ENCODE peak calls at places on chromosomes 13 and 19, in eight cellular contexts. J, X, R, K, A, V, M and C are unnamed samples.

GRCh38 chr19:5309438-5310204 is 31.0 kb downstream of the PTPRS start:
- DNase-seq in V (no peak), J (peak), R (peak), M (no peak), X (no peak), K (no peak), A (no peak), C (no peak)

GRCh38 chr19:1616875-1617274 is 11.6 kb upstream of the UQCR11 start:
- DNase-seq in R (no peak), A (no peak), V (no peak), X (no peak), M (no peak), J (no peak), K (no peak), C (no peak)

GRCh38 chr13:113096745-113097305 is 8.8 kb upstream of the F7 start:
- DNase-seq in A (no peak), K (no peak), X (no peak), J (no peak), M (no peak), R (no peak), V (no peak), C (no peak)

GRCh38 chr13:110676511-110677204 is 29.3 kb downstream of the CARS2 start:
- DNase-seq in M (no peak), J (no peak), A (no peak), R (no peak), V (peak), X (no peak), K (no peak), C (no peak)

GRCh38 chr19:17829855-17830566 is 8.7 kb upstream of the INSL3 start:
- DNase-seq in J (peak), M (no peak), X (peak), V (no peak), K (no peak), R (peak), A (no peak), C (no peak)

GRCh38 chr13:41668130-41668757 is 210.9 kb downstream of the RGCC start:
- DNase-seq in A (no peak), K (peak), M (peak), R (no peak), X (peak), V (peak), J (peak), C (no peak)

GRCh38 chr13:31862828-31863227 is 123.5 kb downstream of the RXFP2 start:
- DNase-seq in K (no peak), M (no peak), V (no peak), A (no peak), X (no peak), J (no peak), R (no peak), C (no peak)

GRCh38 chr13:42076309-42076713 is 27.9 kb downstream of the DGKH start:
- DNase-seq in R (no peak), X (no peak), K (no peak), M (no peak), J (no peak), A (no peak), V (no peak), C (no peak)

GRCh38 chr19:22595918-22596341 is 38.2 kb upstream of the ZNF492 start:
- DNase-seq in X (no peak), R (no peak), A (no peak), K (no peak), M (no peak), J (no peak), V (no peak), C (no peak)

GRCh38 chr19:13983213-13983889 is 22.8 kb downstream of the RFX1 start:
- DNase-seq in M (no peak), A (no peak), J (no peak), K (no peak), X (no peak), R (no peak), V (no peak), C (no peak)

GRCh38 chr13:100666124-100666523 is 8.5 kb downstream of the TMTC4 start:
- DNase-seq in A (no peak), J (no peak), K (no peak), R (no peak), M (no peak), V (no peak), X (peak), C (no peak)

GRCh38 chr19:12364391-12365093 is 941 bp downstream of the ZNF442 start:
- DNase-seq in J (no peak), X (peak), K (peak), M (no peak), A (no peak), V (peak), R (peak), C (no peak)

GRCh38 chr19:23957660-23958281 is 43.1 kb downstream of the ZNF726 start:
- DNase-seq in K (no peak), X (no peak), R (no peak), M (peak), V (no peak), A (no peak), J (no peak), C (no peak)

GRCh38 chr13:43805071-43805468 is 18.3 kb upstream of the ENOX1 start:
- DNase-seq in K (no peak), M (no peak), A (no peak), X (peak), V (no peak), J (no peak), R (no peak), C (no peak)

GRCh38 chr19:38319421-38320258 is at the start of gene KCNK6:
- DNase-seq in M (no peak), X (peak), K (peak), R (peak), A (no peak), J (no peak), V (no peak), C (peak)

GRCh38 chr19:16608290-16608704 is 19.7 kb downstream of the MED26 start:
- DNase-seq in R (no peak), J (no peak), M (peak), A (peak), V (no peak), X (peak), K (peak), C (no peak)

GRCh38 chr19:54100560-54100959 is at the start of gene OSCAR:
- DNase-seq in A (no peak), J (peak), V (no peak), K (peak), R (no peak), M (no peak), X (no peak), C (no peak)

GRCh38 chr19:10551698-10552301 is 8.1 kb downstream of the ATG4D start:
- DNase-seq in R (no peak), J (peak), M (no peak), X (peak), V (no peak), K (peak), A (no peak), C (peak)

GRCh38 chr19:41887711-41888382 is 4.9 kb downstream of the ARHGEF1 start:
- DNase-seq in V (peak), X (no peak), R (no peak), K (no peak), M (no peak), A (no peak), J (no peak), C (peak)

GRCh38 chr19:56476671-56477428 is at the start of gene ZNF667:
- DNase-seq in V (no peak), K (peak), M (no peak), A (peak), J (peak), X (peak), R (no peak), C (peak)

GRCh38 chr19:33715462-33715861 is 81.2 kb upstream of the KCTD15 start:
- DNase-seq in A (no peak), X (no peak), V (no peak), R (no peak), J (no peak), M (no peak), K (no peak), C (no peak)

GRCh38 chr19:16118489-16119033 is 6.9 kb downstream of the RAB8A start:
- DNase-seq in R (no peak), X (no peak), V (peak), M (no peak), K (peak), J (no peak), A (no peak), C (no peak)

GRCh38 chr13:51341232-51341631 is 1.7 kb downstream of the SERPINE3 start:
- DNase-seq in K (no peak), J (no peak), R (no peak), X (no peak), A (no peak), M (no peak), V (no peak), C (no peak)

GRCh38 chr13:32456591-32456990 is 28.7 kb upstream of the N4BP2L1 start:
- DNase-seq in X (no peak), V (no peak), R (no peak), A (no peak), J (no peak), M (no peak), K (no peak), C (no peak)

GRCh38 chr19:32691952-32692726 is 518 bp downstream of the NUDT19 start:
- DNase-seq in V (peak), K (peak), J (no peak), X (peak), M (peak), A (no peak), R (peak), C (peak)

GRCh38 chr19:7926021-7926726 is at the start of gene CTXN1:
- DNase-seq in A (no peak), X (peak), J (peak), K (peak), R (peak), M (no peak), V (peak), C (peak)

GRCh38 chr19:48403606-48404005 is 10.1 kb downstream of the GRIN2D start:
- DNase-seq in A (no peak), M (no peak), J (peak), K (peak), V (peak), X (peak), R (peak), C (no peak)

GRCh38 chr13:35917252-35917941 is 213.8 kb downstream of the DCLK1 start:
- DNase-seq in M (no peak), X (peak), J (no peak), K (no peak), R (no peak), V (no peak), A (no peak), C (no peak)

GRCh38 chr19:10086904-10087256 is 763 bp downstream of the SHFL start:
- DNase-seq in R (no peak), M (no peak), K (no peak), A (no peak), X (no peak), V (peak), J (no peak), C (no peak)

GRCh38 chr13:78595458-78595818 is 7.9 kb downstream of the POU4F1 start:
- DNase-seq in A (no peak), R (no peak), X (no peak), J (no peak), K (no peak), V (no peak), M (no peak), C (no peak)

GRCh38 chr19:11560404-11560988 is 1.5 kb upstream of the ELOF1 start:
- DNase-seq in K (peak), M (peak), J (peak), X (peak), R (no peak), V (peak), A (no peak), C (no peak)

GRCh38 chr13:97116754-97117153 is 105.4 kb upstream of the MBNL2 start:
- DNase-seq in M (no peak), J (peak), K (no peak), V (no peak), X (peak), R (no peak), A (no peak), C (no peak)

GRCh38 chr19:6516018-6516658 is 14.0 kb upstream of the TUBB4A start:
- DNase-seq in A (peak), V (peak), K (peak), J (peak), R (peak), X (peak), M (peak), C (peak)

GRCh38 chr19:38710928-38711725 is 33.1 kb downstream of the CAPN12 start:
- DNase-seq in X (no peak), K (no peak), A (no peak), J (no peak), V (no peak), M (no peak), R (peak), C (no peak)

GRCh38 chr13:99265823-99266426 is 7.7 kb upstream of the GPR18 start:
- DNase-seq in V (no peak), X (peak), K (no peak), A (no peak), M (no peak), J (peak), R (no peak), C (no peak)

DNA sequence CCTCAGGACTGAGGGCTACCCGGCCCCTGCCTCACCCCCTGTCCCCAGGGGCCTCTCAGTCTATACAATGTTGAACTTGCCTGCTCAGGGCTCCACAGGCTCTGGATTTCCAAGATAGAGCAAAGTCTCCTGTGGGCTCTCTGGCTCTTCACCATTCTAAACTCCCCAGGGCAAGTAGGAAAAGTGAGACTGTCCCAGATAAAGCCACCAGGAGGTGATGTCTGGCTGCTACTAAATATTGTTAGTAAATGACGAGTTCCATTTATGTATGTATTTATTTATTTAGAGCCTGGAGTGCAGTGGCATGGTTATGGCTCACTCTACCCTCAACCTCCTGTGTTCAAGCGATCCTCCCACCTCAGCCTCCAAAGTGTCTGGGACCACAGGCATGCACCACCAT is 73.6 kb upstream of the SIAH3 start:
- DNase-seq in A (no peak), J (no peak), X (peak), M (no peak), K (no peak), R (no peak), V (no peak), C (no peak)
- TF ChIP-seq CTCF in A (no peak), J (no peak), X (peak), M (no peak), K (no peak), R (no peak), V (no peak), C (no peak)

GRCh38 chr13:70959376-70959775 is 851.1 kb upstream of the KLHL1 start:
- DNase-seq in R (no peak), X (no peak), J (no peak), M (no peak), K (no peak), A (no peak), V (no peak), C (no peak)

GRCh38 chr13:70964124-70964523 is 855.9 kb upstream of the KLHL1 start:
- DNase-seq in A (no peak), K (no peak), M (no peak), R (no peak), J (peak), V (no peak), X (no peak), C (no peak)

DNA sequence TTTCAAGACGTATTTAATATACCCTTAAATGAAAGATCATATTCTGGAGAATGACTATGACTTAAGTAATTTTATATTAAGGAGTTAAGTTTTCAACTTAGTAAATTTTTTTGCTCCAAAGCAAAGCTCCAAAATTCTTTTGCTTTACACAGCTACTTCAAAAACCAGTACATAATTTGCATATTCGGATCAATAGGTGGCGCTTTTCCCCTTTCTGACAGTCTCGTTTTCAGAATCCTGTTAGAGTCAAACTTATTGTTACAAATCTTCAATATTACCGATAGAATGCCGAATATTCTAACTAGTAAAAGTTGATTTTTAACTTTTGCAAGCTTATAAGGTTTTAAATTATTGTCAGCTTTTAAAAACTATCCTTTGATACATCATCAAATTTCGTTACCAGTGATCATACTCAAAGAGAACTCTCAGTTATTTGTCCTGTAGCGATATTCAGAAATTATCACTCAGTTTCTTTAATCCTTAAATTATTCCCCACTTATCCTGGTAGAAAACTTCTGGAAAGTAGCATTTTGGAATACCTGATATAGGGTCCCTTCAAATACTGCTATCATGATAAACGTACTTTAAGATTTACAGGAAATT is 852.7 kb upstream of the KLHL1 start:
- DNase-seq in J (peak), V (peak), M (no peak), R (no peak), X (peak), A (no peak), K (peak), C (no peak)
- TF ChIP-seq CTCF in J (peak), V (peak), M (peak), R (peak), X (peak), A (no peak), K (peak), C (no peak)

DNA sequence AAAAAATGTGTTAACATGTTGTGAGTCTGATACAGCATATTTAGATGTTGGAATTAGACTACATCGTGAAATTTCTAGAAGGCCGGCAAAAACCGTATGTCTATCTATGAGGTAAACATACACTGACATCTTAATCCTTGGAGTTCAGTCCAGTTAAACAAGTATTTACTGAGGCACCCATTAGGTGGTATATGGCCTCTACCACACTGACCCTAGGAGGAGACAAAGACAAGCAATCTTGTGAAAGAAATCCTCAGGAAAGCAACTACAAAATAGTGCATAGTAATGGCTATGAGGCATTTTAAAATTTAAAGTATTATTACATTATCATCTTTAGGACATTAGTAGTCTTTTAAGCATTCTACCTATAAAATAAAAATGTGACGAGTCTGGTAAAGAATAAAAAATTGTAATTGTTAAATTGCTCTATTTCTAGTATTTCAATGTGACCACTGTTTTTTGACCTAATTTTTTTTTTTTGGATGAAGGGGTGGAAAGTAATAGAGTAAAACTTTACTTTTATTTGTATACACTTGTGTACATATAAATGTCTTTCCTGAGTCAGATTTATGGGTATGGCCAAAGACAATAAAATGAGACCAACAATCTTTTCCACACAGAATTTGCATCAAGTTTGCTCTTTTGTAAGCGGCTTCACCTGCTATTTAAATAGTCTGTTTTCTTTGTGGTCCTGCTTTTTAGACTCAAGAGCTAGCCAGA is 50.5 kb downstream of the KATNAL1 start:
- DNase-seq in V (no peak), R (no peak), X (peak), K (no peak), M (no peak), J (no peak), A (no peak), C (no peak)
- TF ChIP-seq CTCF in V (no peak), R (no peak), X (no peak), K (no peak), M (peak), J (peak), A (no peak), C (no peak)

DNA sequence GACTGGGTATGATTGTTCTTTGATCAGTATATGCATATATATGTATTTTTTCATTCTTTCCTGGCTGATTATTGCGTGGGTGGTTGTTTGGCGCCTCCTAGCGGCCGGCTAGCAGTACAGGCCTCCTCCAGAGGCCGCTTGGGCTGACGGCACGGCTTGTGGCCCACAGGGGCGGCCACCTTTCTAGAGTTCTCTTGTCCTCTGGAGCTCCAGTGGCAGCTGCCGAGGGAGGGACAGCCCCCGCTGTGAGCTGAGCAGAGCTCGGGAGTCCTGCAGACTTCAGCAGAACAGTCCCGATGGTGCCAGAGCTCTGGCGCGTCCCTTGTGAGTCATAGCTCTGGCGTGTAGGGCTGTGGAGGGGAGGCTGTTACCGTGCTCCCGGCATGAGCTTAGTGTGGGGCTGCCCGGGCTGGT is 22.5 kb upstream of the ZNF429 start:
- DNase-seq in M (no peak), V (peak), X (peak), R (peak), A (no peak), K (peak), J (peak), C (peak)
- TF ChIP-seq CTCF in M (peak), V (no peak), X (peak), R (peak), A (peak), K (peak), J (peak), C (peak)

DNA sequence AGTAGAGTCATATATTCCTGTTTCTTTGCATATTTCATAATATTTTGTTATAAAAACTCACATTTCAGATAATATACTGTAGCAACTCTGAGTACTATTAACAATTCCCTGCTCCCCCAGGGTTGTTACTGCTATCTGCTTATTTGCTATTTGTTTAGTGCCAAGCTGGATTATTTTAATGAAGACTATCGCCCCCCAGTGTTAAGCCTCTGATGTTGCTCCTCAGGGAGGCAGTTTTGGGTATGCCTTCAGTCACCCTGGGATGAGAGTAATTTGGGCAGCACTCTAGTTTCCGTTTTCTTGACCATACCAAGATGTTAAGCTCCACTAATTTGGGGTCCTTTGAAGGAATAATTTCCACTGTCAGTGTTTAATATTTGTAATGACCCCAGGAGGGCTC is 46.0 kb downstream of the MICU2 start:
- DNase-seq in J (peak), R (no peak), X (peak), A (no peak), V (no peak), K (peak), M (no peak), C (no peak)
- TF ChIP-seq CTCF in J (peak), R (no peak), X (peak), A (no peak), V (no peak), K (peak), M (peak), C (peak)